ENCODE peak calls at places on chromosomes 7 and 10, in four cellular contexts. One of them, this sample, is unnamed.

GRCh38 chr7:72754312-72754711 is 73.7 kb downstream of the TYW1B start:
- DNase-seq in CD4-positive, alpha-beta T cell: no peak
- DNase-seq in fibroblast of pulmonary artery: peak; percentile 44
- DNase-seq in Calu3: no peak
- DNase-seq in this sample: no peak

GRCh38 chr10:90136731-90137316 is 435.4 kb downstream of the KIF20B start:
- DNase-seq in CD4-positive, alpha-beta T cell: no peak
- DNase-seq in Calu3: no peak
- DNase-seq in fibroblast of pulmonary artery: peak; percentile 31
- DNase-seq in this sample: peak; percentile 36

GRCh38 chr7:157979631-157980340 is 607.8 kb downstream of the PTPRN2 start:
- DNase-seq in fibroblast of pulmonary artery: no peak
- DNase-seq in CD4-positive, alpha-beta T cell: no peak
- DNase-seq in Calu3: no peak
- DNase-seq in this sample: no peak

GRCh38 chr7:101555269-101555920 is 73.7 kb downstream of the MYL10 start:
- DNase-seq in CD4-positive, alpha-beta T cell: no peak
- DNase-seq in Calu3: no peak
- DNase-seq in fibroblast of pulmonary artery: no peak
- DNase-seq in this sample: no peak

GRCh38 chr10:132499367-132499685 is 38.3 kb upstream of the INPP5A start:
- DNase-seq in CD4-positive, alpha-beta T cell: no peak
- DNase-seq in fibroblast of pulmonary artery: no peak
- DNase-seq in Calu3: no peak
- DNase-seq in this sample: no peak

GRCh38 chr10:104331208-104331838 is 6.9 kb downstream of the ITPRIP start:
- DNase-seq in CD4-positive, alpha-beta T cell: no peak
- DNase-seq in Calu3: no peak
- DNase-seq in fibroblast of pulmonary artery: peak; percentile 77
- DNase-seq in this sample: peak; percentile 81

GRCh38 chr10:11721813-11722212 is 20.4 kb upstream of the ECHDC3 start:
- DNase-seq in CD4-positive, alpha-beta T cell: no peak
- DNase-seq in fibroblast of pulmonary artery: no peak
- DNase-seq in Calu3: no peak
- DNase-seq in this sample: no peak

GRCh38 chr10:94308866-94309265 is 53.9 kb downstream of the NOC3L start:
- DNase-seq in CD4-positive, alpha-beta T cell: no peak
- DNase-seq in fibroblast of pulmonary artery: peak; percentile 34
- DNase-seq in Calu3: no peak
- DNase-seq in this sample: peak; percentile 49

GRCh38 chr10:103870503-103870902 is 15.1 kb upstream of the SH3PXD2A start:
- DNase-seq in Calu3: no peak
- DNase-seq in CD4-positive, alpha-beta T cell: no peak
- DNase-seq in fibroblast of pulmonary artery: no peak
- DNase-seq in this sample: peak; percentile 67

GRCh38 chr10:125788156-125789034 is 12.8 kb upstream of the MMP21 start:
- DNase-seq in fibroblast of pulmonary artery: no peak
- DNase-seq in CD4-positive, alpha-beta T cell: no peak
- DNase-seq in Calu3: no peak
- DNase-seq in this sample: no peak

GRCh38 chr10:120437541-120437940 is 19.5 kb upstream of the PLPP4 start:
- DNase-seq in CD4-positive, alpha-beta T cell: no peak
- DNase-seq in Calu3: no peak
- DNase-seq in fibroblast of pulmonary artery: no peak
- DNase-seq in this sample: no peak

GRCh38 chr7:93910076-93910994 is 4.0 kb downstream of the GNGT1 start:
- DNase-seq in fibroblast of pulmonary artery: peak; percentile 95
- DNase-seq in Calu3: no peak
- DNase-seq in CD4-positive, alpha-beta T cell: no peak
- DNase-seq in this sample: peak; percentile 91

GRCh38 chr10:24552346-24553016 is 171.2 kb downstream of the ARHGAP21 start:
- DNase-seq in fibroblast of pulmonary artery: no peak
- DNase-seq in CD4-positive, alpha-beta T cell: no peak
- DNase-seq in Calu3: peak; percentile 89
- DNase-seq in this sample: no peak

GRCh38 chr10:58782876-58783859 is 270.5 kb downstream of the BICC1 start:
- DNase-seq in Calu3: no peak
- DNase-seq in fibroblast of pulmonary artery: peak; percentile 73
- DNase-seq in CD4-positive, alpha-beta T cell: no peak
- DNase-seq in this sample: peak; percentile 79

GRCh38 chr10:58784361-58784760 is 271.7 kb downstream of the BICC1 start:
- DNase-seq in fibroblast of pulmonary artery: peak; percentile 60
- DNase-seq in CD4-positive, alpha-beta T cell: no peak
- DNase-seq in Calu3: no peak
- DNase-seq in this sample: peak; percentile 64

GRCh38 chr10:58780481-58780880 is 267.8 kb downstream of the BICC1 start:
- DNase-seq in Calu3: no peak
- DNase-seq in fibroblast of pulmonary artery: no peak
- DNase-seq in CD4-positive, alpha-beta T cell: no peak
- DNase-seq in this sample: no peak

GRCh38 chr10:58778966-58779365 is 266.3 kb downstream of the BICC1 start:
- DNase-seq in fibroblast of pulmonary artery: no peak
- DNase-seq in Calu3: no peak
- DNase-seq in CD4-positive, alpha-beta T cell: no peak
- DNase-seq in this sample: no peak

GRCh38 chr10:58781873-58782488 is 269.3 kb downstream of the BICC1 start:
- DNase-seq in Calu3: peak; percentile 23
- DNase-seq in fibroblast of pulmonary artery: peak; percentile 66
- DNase-seq in CD4-positive, alpha-beta T cell: no peak
- DNase-seq in this sample: peak; percentile 68
- TF ChIP-seq CTCF in Calu3: peak; percentile 73
- TF ChIP-seq CTCF in fibroblast of pulmonary artery: peak; percentile 56
- TF ChIP-seq CTCF in CD4-positive, alpha-beta T cell: peak; percentile 36
- TF ChIP-seq CTCF in this sample: peak; percentile 58

DNA sequence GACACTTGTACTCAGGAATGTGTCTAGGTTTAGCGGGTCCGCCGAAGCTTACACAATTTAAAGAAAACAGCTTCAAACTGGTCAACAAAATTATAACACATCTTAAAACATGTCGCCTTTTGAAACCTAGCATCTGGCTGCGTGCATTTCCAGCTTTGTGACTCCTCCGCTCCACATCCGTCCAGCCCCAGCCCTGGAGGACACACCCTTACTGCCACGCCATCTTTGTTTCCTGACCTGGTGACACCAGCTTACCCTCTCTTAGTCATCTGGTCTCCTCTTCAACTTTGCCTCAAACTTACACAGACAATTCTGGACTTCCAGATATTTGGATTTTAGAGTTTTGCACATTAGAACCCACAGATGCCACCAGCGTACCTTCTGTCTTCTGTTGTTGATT is 198.7 kb upstream of the VSTM2A start:
- DNase-seq in Calu3: no peak
- DNase-seq in fibroblast of pulmonary artery: no peak
- DNase-seq in CD4-positive, alpha-beta T cell: no peak
- DNase-seq in this sample: no peak
- TF ChIP-seq CTCF in Calu3: no peak
- TF ChIP-seq CTCF in fibroblast of pulmonary artery: no peak
- TF ChIP-seq CTCF in CD4-positive, alpha-beta T cell: no peak
- TF ChIP-seq CTCF in this sample: no peak

GRCh38 chr7:128867241-128867640 is 4.6 kb downstream of the ATP6V1F start:
- DNase-seq in fibroblast of pulmonary artery: no peak
- DNase-seq in CD4-positive, alpha-beta T cell: no peak
- DNase-seq in Calu3: no peak
- DNase-seq in this sample: no peak
- TF ChIP-seq CTCF in fibroblast of pulmonary artery: no peak
- TF ChIP-seq CTCF in CD4-positive, alpha-beta T cell: no peak
- TF ChIP-seq CTCF in Calu3: no peak
- TF ChIP-seq CTCF in this sample: no peak

GRCh38 chr7:143068446-143068845 is 16.3 kb downstream of the OR6V1 start:
- DNase-seq in CD4-positive, alpha-beta T cell: no peak
- DNase-seq in Calu3: no peak
- DNase-seq in fibroblast of pulmonary artery: no peak
- DNase-seq in this sample: no peak

GRCh38 chr7:143074141-143074540 is 22.0 kb downstream of the OR6V1 start:
- DNase-seq in Calu3: no peak
- DNase-seq in fibroblast of pulmonary artery: no peak
- DNase-seq in CD4-positive, alpha-beta T cell: no peak
- DNase-seq in this sample: no peak

GRCh38 chr7:143073556-143073955 is 21.4 kb downstream of the OR6V1 start:
- DNase-seq in Calu3: no peak
- DNase-seq in fibroblast of pulmonary artery: peak; percentile 17
- DNase-seq in CD4-positive, alpha-beta T cell: no peak
- DNase-seq in this sample: no peak

GRCh38 chr7:143069912-143070500 is 17.9 kb downstream of the OR6V1 start:
- DNase-seq in CD4-positive, alpha-beta T cell: no peak
- DNase-seq in Calu3: no peak
- DNase-seq in fibroblast of pulmonary artery: no peak
- DNase-seq in this sample: no peak
- TF ChIP-seq CTCF in CD4-positive, alpha-beta T cell: no peak
- TF ChIP-seq CTCF in Calu3: no peak
- TF ChIP-seq CTCF in fibroblast of pulmonary artery: no peak
- TF ChIP-seq CTCF in this sample: no peak

DNA sequence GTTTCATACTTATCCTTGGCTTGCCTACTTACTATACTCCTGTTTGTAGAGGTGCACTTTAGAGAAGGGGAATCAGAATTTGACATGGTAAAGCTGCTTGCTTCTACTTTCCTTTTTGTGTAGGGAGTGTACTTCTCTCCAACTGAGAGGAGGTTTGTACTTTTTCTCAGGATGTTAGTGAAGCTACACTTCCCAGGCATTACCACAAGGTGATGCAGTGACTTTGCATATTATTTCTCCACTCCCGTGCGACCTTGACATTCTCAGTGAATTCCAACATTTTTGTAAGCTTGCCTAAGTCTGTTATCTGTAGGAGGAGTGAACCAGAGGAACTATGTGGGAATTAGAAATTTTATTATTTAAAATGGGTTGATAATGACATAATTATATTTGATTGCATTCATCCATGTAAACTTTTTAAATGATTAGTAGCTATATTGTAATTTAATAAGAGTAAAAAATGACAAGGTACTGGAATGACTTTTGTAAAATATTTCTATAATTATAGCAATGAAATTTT is 5.2 kb downstream of the TAX1BP1 start:
- DNase-seq in fibroblast of pulmonary artery: peak; percentile 94
- DNase-seq in Calu3: peak; percentile 46
- DNase-seq in CD4-positive, alpha-beta T cell: no peak
- DNase-seq in this sample: peak; percentile 64
- TF ChIP-seq CTCF in fibroblast of pulmonary artery: peak; percentile 81
- TF ChIP-seq CTCF in Calu3: peak; percentile 66
- TF ChIP-seq CTCF in CD4-positive, alpha-beta T cell: peak; percentile 27
- TF ChIP-seq CTCF in this sample: peak; percentile 84

GRCh38 chr10:36880898-36881297 is 244.5 kb upstream of the ANKRD30A start:
- DNase-seq in fibroblast of pulmonary artery: peak; percentile 60
- DNase-seq in CD4-positive, alpha-beta T cell: no peak
- DNase-seq in Calu3: no peak
- DNase-seq in this sample: peak; percentile 46
- TF ChIP-seq CTCF in fibroblast of pulmonary artery: peak; percentile 69
- TF ChIP-seq CTCF in CD4-positive, alpha-beta T cell: no peak
- TF ChIP-seq CTCF in Calu3: peak; percentile 45
- TF ChIP-seq CTCF in this sample: peak; percentile 69

GRCh38 chr10:60878224-60878623 is 65.8 kb downstream of the RHOBTB1 start:
- DNase-seq in fibroblast of pulmonary artery: no peak
- DNase-seq in Calu3: no peak
- DNase-seq in CD4-positive, alpha-beta T cell: no peak
- DNase-seq in this sample: peak; percentile 14

GRCh38 chr10:60877777-60878120 is 66.2 kb downstream of the RHOBTB1 start:
- DNase-seq in CD4-positive, alpha-beta T cell: no peak
- DNase-seq in Calu3: no peak
- DNase-seq in fibroblast of pulmonary artery: no peak
- DNase-seq in this sample: no peak

GRCh38 chr10:60877066-60877776 is 66.8 kb downstream of the RHOBTB1 start:
- DNase-seq in CD4-positive, alpha-beta T cell: no peak
- DNase-seq in fibroblast of pulmonary artery: no peak
- DNase-seq in Calu3: no peak
- DNase-seq in this sample: no peak

GRCh38 chr10:60883187-60883586 is 60.8 kb downstream of the RHOBTB1 start:
- DNase-seq in Calu3: peak; percentile 51
- DNase-seq in CD4-positive, alpha-beta T cell: no peak
- DNase-seq in fibroblast of pulmonary artery: peak; percentile 54
- DNase-seq in this sample: peak; percentile 40
- TF ChIP-seq CTCF in Calu3: peak; percentile 56
- TF ChIP-seq CTCF in CD4-positive, alpha-beta T cell: no peak
- TF ChIP-seq CTCF in fibroblast of pulmonary artery: peak; percentile 63
- TF ChIP-seq CTCF in this sample: peak; percentile 47